ENCODE peak calls at places on chromosomes 2 and 18, in ten cellular contexts. One of them, this sample, is unnamed.

GRCh38 chr2:126715111-126715510 is 59.2 kb downstream of the GYPC start:
- DNase-seq in gastrocnemius medialis: no peak
- DNase-seq in breast epithelium: no peak
- DNase-seq in H1: no peak
- DNase-seq in A549: no peak
- DNase-seq in HCT116: no peak
- DNase-seq in adrenal gland: no peak
- DNase-seq in prostate gland: no peak
- DNase-seq in IMR-90: no peak
- DNase-seq in spleen: no peak
- DNase-seq in this sample: no peak

GRCh38 chr2:237497820-237498128 is 10.7 kb downstream of the MLPH start:
- DNase-seq in gastrocnemius medialis: peak; percentile 73
- DNase-seq in breast epithelium: no peak
- DNase-seq in H1: no peak
- DNase-seq in A549: no peak
- DNase-seq in HCT116: no peak
- DNase-seq in adrenal gland: no peak
- DNase-seq in prostate gland: no peak
- DNase-seq in IMR-90: peak; percentile 47
- DNase-seq in spleen: peak; percentile 42
- DNase-seq in this sample: no peak

GRCh38 chr2:197399887-197400540 is 34.8 kb downstream of the SF3B1 start:
- DNase-seq in gastrocnemius medialis: no peak
- DNase-seq in breast epithelium: no peak
- DNase-seq in H1: no peak
- DNase-seq in A549: no peak
- DNase-seq in HCT116: no peak
- DNase-seq in adrenal gland: no peak
- DNase-seq in prostate gland: no peak
- DNase-seq in IMR-90: peak; percentile 20
- DNase-seq in spleen: no peak
- DNase-seq in this sample: no peak

GRCh38 chr18:48472610-48473009 is 63.4 kb upstream of the ZBTB7C start:
- DNase-seq in gastrocnemius medialis: no peak
- DNase-seq in breast epithelium: no peak
- DNase-seq in H1: no peak
- DNase-seq in A549: no peak
- DNase-seq in HCT116: no peak
- DNase-seq in adrenal gland: no peak
- DNase-seq in prostate gland: no peak
- DNase-seq in IMR-90: no peak
- DNase-seq in spleen: no peak
- DNase-seq in this sample: no peak

GRCh38 chr2:195543902-195544894 is 112.8 kb upstream of the SLC39A10 start:
- DNase-seq in gastrocnemius medialis: no peak
- DNase-seq in breast epithelium: no peak
- DNase-seq in H1: no peak
- DNase-seq in A549: peak; percentile 71
- DNase-seq in HCT116: no peak
- DNase-seq in adrenal gland: no peak
- DNase-seq in prostate gland: no peak
- DNase-seq in IMR-90: peak; percentile 93
- DNase-seq in spleen: no peak
- DNase-seq in this sample: no peak

GRCh38 chr18:10526211-10526949 is 553 bp downstream of the NAPG start:
- DNase-seq in gastrocnemius medialis: peak; percentile 50
- DNase-seq in breast epithelium: peak; percentile 61
- DNase-seq in H1: no peak
- DNase-seq in A549: peak; percentile 35
- DNase-seq in HCT116: no peak
- DNase-seq in adrenal gland: peak; percentile 61
- DNase-seq in prostate gland: peak; percentile 24
- DNase-seq in IMR-90: peak; percentile 39
- DNase-seq in spleen: peak; percentile 94
- DNase-seq in this sample: peak; percentile 69

GRCh38 chr2:240819404-240820013 is 510 bp downstream of the KIF1A start:
- DNase-seq in gastrocnemius medialis: no peak
- DNase-seq in breast epithelium: no peak
- DNase-seq in H1: no peak
- DNase-seq in A549: no peak
- DNase-seq in HCT116: no peak
- DNase-seq in adrenal gland: no peak
- DNase-seq in prostate gland: no peak
- DNase-seq in IMR-90: no peak
- DNase-seq in spleen: no peak
- DNase-seq in this sample: no peak

GRCh38 chr2:197205590-197206215 is 104.9 kb downstream of the ANKRD44 start:
- DNase-seq in gastrocnemius medialis: no peak
- DNase-seq in breast epithelium: no peak
- DNase-seq in H1: no peak
- DNase-seq in A549: no peak
- DNase-seq in HCT116: no peak
- DNase-seq in adrenal gland: no peak
- DNase-seq in prostate gland: no peak
- DNase-seq in IMR-90: no peak
- DNase-seq in spleen: peak; percentile 80
- DNase-seq in this sample: no peak

GRCh38 chr2:234074751-234075520 is 24.4 kb downstream of the SPP2 start:
- DNase-seq in gastrocnemius medialis: no peak
- DNase-seq in breast epithelium: no peak
- DNase-seq in H1: no peak
- DNase-seq in A549: no peak
- DNase-seq in HCT116: no peak
- DNase-seq in adrenal gland: no peak
- DNase-seq in prostate gland: no peak
- DNase-seq in IMR-90: no peak
- DNase-seq in spleen: no peak
- DNase-seq in this sample: no peak

GRCh38 chr2:43269074-43269572 is 42.7 kb upstream of the ZFP36L2 start:
- DNase-seq in gastrocnemius medialis: peak; percentile 92
- DNase-seq in breast epithelium: no peak
- DNase-seq in H1: no peak
- DNase-seq in A549: no peak
- DNase-seq in HCT116: no peak
- DNase-seq in adrenal gland: peak; percentile 96
- DNase-seq in prostate gland: no peak
- DNase-seq in IMR-90: peak; percentile 99
- DNase-seq in spleen: peak; percentile 89
- DNase-seq in this sample: peak; percentile 94
- TF ChIP-seq POLR2A in gastrocnemius medialis: peak; percentile 58
- TF ChIP-seq POLR2A in breast epithelium: no peak
- TF ChIP-seq POLR2A in H1: no peak
- TF ChIP-seq POLR2A in A549: no peak
- TF ChIP-seq POLR2A in HCT116: no peak
- TF ChIP-seq POLR2A in adrenal gland: peak; percentile 53
- TF ChIP-seq POLR2A in prostate gland: no peak
- TF ChIP-seq POLR2A in IMR-90: no peak
- TF ChIP-seq POLR2A in spleen: no peak
- TF ChIP-seq POLR2A in this sample: no peak

GRCh38 chr2:47561371-47561770 is 158.4 kb downstream of the MSH2 start:
- DNase-seq in gastrocnemius medialis: no peak
- DNase-seq in breast epithelium: no peak
- DNase-seq in H1: no peak
- DNase-seq in A549: no peak
- DNase-seq in HCT116: no peak
- DNase-seq in adrenal gland: no peak
- DNase-seq in prostate gland: no peak
- DNase-seq in IMR-90: no peak
- DNase-seq in spleen: no peak
- DNase-seq in this sample: no peak

GRCh38 chr2:47561906-47562305 is 158.9 kb downstream of the MSH2 start:
- DNase-seq in gastrocnemius medialis: no peak
- DNase-seq in breast epithelium: no peak
- DNase-seq in H1: no peak
- DNase-seq in A549: no peak
- DNase-seq in HCT116: no peak
- DNase-seq in adrenal gland: no peak
- DNase-seq in prostate gland: no peak
- DNase-seq in IMR-90: no peak
- DNase-seq in spleen: no peak
- DNase-seq in this sample: no peak

GRCh38 chr2:47562548-47562947 is 159.6 kb downstream of the MSH2 start:
- DNase-seq in gastrocnemius medialis: no peak
- DNase-seq in breast epithelium: no peak
- DNase-seq in H1: no peak
- DNase-seq in A549: no peak
- DNase-seq in HCT116: no peak
- DNase-seq in adrenal gland: no peak
- DNase-seq in prostate gland: no peak
- DNase-seq in IMR-90: no peak
- DNase-seq in spleen: no peak
- DNase-seq in this sample: no peak

GRCh38 chr2:47566207-47566858 is 163.4 kb downstream of the MSH2 start:
- DNase-seq in gastrocnemius medialis: no peak
- DNase-seq in breast epithelium: no peak
- DNase-seq in H1: no peak
- DNase-seq in A549: no peak
- DNase-seq in HCT116: no peak
- DNase-seq in adrenal gland: no peak
- DNase-seq in prostate gland: no peak
- DNase-seq in IMR-90: no peak
- DNase-seq in spleen: no peak
- DNase-seq in this sample: no peak

DNA sequence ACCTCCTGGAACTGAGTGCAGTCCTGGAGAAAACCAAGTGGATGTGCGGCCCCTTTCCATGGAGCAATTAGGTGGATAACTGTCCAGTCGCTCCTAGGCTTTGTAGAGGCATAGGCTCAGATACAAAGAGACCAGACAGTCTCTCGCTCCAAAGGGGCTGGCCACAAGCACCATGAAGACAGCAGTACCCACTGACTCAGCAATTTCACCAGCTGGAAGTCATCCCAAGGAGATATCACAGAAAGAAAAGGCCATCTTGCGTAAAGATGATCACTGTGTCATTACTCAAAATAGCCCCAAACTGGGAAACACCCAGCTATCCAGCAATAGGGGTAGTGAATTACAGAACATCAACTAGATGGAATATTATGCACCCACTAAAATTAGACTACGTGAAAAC is 161.2 kb downstream of the MSH2 start:
- DNase-seq in gastrocnemius medialis: no peak
- DNase-seq in breast epithelium: no peak
- DNase-seq in H1: no peak
- DNase-seq in A549: no peak
- DNase-seq in HCT116: no peak
- DNase-seq in adrenal gland: no peak
- DNase-seq in prostate gland: no peak
- DNase-seq in IMR-90: no peak
- DNase-seq in spleen: no peak
- DNase-seq in this sample: no peak
- H3K4me1 ChIP-seq in gastrocnemius medialis: no peaks in the 10 kb centered on the region
- H3K4me1 ChIP-seq in breast epithelium: no peaks in the 10 kb centered on the region
- H3K4me1 ChIP-seq in H1: peaks cover 6% of the 10 kb centered on the region
- H3K4me1 ChIP-seq in A549: no peaks in the 10 kb centered on the region
- H3K4me1 ChIP-seq in HCT116: peaks cover 4% of the 10 kb centered on the region
- H3K4me1 ChIP-seq in adrenal gland: no peaks in the 10 kb centered on the region
- H3K4me1 ChIP-seq in prostate gland: no peaks in the 10 kb centered on the region
- H3K4me1 ChIP-seq in IMR-90: no peaks in the 10 kb centered on the region
- H3K4me1 ChIP-seq in spleen: no peaks in the 10 kb centered on the region
- H3K4me1 ChIP-seq in this sample: peaks cover under 1% of the 10 kb centered on the region

DNA sequence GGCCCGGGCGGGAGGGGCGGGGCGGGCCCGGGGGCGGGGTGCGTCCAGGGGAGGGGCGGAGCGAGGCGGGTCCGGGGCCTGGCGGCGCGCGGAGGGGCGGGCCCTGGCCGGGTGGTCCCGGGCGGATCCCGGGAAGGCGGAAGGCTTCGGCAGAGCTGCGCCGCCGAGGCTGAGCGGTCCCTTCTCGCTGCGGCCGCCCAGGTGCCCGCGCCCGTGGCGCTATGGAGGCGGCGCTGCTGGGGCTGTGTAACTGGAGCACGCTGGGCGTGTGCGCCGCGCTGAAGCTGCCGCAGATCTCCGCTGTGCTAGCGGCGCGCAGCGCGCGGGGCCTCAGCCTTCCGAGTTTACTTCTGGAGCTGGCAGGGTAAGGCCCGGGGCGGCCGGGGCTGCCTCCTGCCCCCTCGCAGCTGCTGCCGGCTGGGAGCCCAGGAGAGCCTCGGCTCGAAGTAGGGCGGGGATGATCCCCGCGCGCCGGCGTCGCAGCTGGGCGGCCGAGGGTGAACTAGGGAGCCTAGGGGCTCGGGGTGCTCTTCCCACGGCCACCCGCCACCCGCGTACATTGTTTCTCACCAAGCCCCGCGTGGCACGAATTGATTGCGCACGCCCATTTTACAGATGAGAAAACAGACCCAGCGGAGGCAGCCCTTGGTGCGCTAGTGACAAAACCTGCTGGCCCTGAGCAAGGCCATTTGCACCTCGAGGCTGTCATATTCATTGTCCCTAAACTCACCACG is at the start of gene SLC66A3:
- DNase-seq in gastrocnemius medialis: no peak
- DNase-seq in breast epithelium: no peak
- DNase-seq in H1: peak; percentile 50
- DNase-seq in A549: peak; percentile 89
- DNase-seq in HCT116: peak; percentile 59
- DNase-seq in adrenal gland: no peak
- DNase-seq in prostate gland: no peak
- DNase-seq in IMR-90: peak; percentile 87
- DNase-seq in spleen: peak; percentile 97
- DNase-seq in this sample: no peak
- TF ChIP-seq POLR2A in gastrocnemius medialis: peak; percentile 81
- TF ChIP-seq POLR2A in breast epithelium: no peak
- TF ChIP-seq POLR2A in H1: peak; percentile 69
- TF ChIP-seq POLR2A in A549: peak; percentile 99
- TF ChIP-seq POLR2A in HCT116: peak; percentile 72
- TF ChIP-seq POLR2A in adrenal gland: peak; percentile 87
- TF ChIP-seq POLR2A in prostate gland: peak; percentile 74
- TF ChIP-seq POLR2A in IMR-90: peak; percentile 44
- TF ChIP-seq POLR2A in spleen: no peak
- TF ChIP-seq POLR2A in this sample: peak; percentile 89

DNA sequence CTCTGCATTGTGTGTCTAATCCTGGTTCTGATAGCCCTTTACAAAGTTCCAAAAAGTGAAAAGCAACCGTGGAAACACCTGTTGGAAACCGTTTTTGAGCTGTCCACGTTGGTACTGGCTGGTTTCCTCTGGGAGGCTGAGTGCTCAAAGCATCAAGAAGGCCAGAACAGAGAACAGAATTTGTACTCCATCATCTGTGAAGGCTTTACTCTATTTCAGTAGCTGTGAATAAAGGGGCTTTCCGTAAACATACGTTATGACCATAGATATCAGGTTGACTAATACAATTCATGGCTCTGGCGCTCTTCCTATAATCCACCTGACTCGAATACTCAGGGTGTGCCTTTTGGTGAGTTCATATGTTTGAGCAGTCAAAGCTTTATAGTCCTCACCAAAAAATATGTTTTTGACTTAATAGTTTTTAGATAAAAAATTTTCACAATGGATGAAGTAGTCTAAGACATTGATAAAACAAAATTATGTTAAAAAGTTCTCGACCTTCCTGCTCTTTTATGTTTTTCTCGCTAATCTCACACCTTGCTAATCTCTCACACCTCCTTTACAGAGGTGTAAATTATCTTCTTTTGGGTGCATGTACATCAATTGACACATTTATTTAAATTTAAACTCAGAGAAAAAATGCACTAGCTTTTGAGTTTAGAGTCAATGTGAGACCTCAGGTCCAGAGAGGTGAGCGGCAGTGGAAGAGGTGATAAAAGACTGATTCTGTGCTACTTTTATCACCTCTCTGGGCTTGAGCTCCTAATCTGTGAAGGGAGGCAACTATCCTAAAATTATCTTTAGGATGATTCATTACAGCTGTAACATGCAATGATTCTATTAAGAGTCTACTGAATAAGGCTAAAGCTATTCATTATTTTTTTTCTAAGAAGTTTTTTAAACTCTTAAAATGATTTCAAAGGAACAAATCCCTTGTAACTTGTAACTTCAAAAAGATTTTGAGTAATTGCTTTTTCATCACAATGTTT is 65.3 kb downstream of the CXCR4 start:
- DNase-seq in gastrocnemius medialis: no peak
- DNase-seq in breast epithelium: no peak
- DNase-seq in H1: no peak
- DNase-seq in A549: no peak
- DNase-seq in HCT116: no peak
- DNase-seq in adrenal gland: no peak
- DNase-seq in prostate gland: no peak
- DNase-seq in IMR-90: no peak
- DNase-seq in spleen: no peak
- DNase-seq in this sample: no peak
- H3K4me1 ChIP-seq in gastrocnemius medialis: no peaks in the 10 kb centered on the region
- H3K4me1 ChIP-seq in breast epithelium: no peaks in the 10 kb centered on the region
- H3K4me1 ChIP-seq in H1: no peaks in the 10 kb centered on the region
- H3K4me1 ChIP-seq in A549: no peaks in the 10 kb centered on the region
- H3K4me1 ChIP-seq in HCT116: no peaks in the 10 kb centered on the region
- H3K4me1 ChIP-seq in adrenal gland: no peaks in the 10 kb centered on the region
- H3K4me1 ChIP-seq in prostate gland: no peaks in the 10 kb centered on the region
- H3K4me1 ChIP-seq in IMR-90: no peaks in the 10 kb centered on the region
- H3K4me1 ChIP-seq in spleen: peaks cover 29% of the 10 kb centered on the region
- H3K4me1 ChIP-seq in this sample: no peaks in the 10 kb centered on the region

This sample was measured in heart left ventricle.